ENCODE peak calls at places on chromosome X, in eight cellular contexts. H is activated CD4-positive, alpha-beta memory T cell treated with anti-CD3 and anti-CD28 coated beads, Interleukin-2, amount 10 ng/mL, durations not matched to agents 7 days and 5 days; Z is NCI-H345; I is heart right ventricle; Y is activated CD4-positive, alpha-beta T cell treated with anti-CD3 and anti-CD28 coated beads, Interleukin-2, amount 50 U/mL, for 1 hour; N is activated T-helper 1 cell treated with anti-CD3 and anti-CD28 coated beads, Interleukin-12 subunit alpha, Interleukin-12 subunit beta, Interleukin-2, Interleukin-4 antibody, amounts not matched to agents 30 ng/mL and 10 ng/mL and 1 ng/mL, durations not matched to agents 14 hours and 24 hours and 36 hours; V is iris pigment epithelial cell; R is brain microvascular endothelial cell. P is an unnamed sample.
A peak's percentile ranks its signal among the peaks of the same experiment; 100 is the strongest.

GRCh38 chrX:16586371-16587112 is 63.4 kb upstream of the S100G start:
- DNase-seq in H (no peak), Z (peak; percentile 21), I (no peak), Y (no peak), N (no peak), V (no peak), R (no peak), P (no peak)

GRCh38 chrX:21932277-21932996 is 8.1 kb upstream of the SMS start:
- DNase-seq in H (no peak), Z (no peak), I (no peak), Y (no peak), N (no peak), V (peak; percentile 94), R (peak; percentile 78), P (no peak)

GRCh38 chrX:31546130-31546529 is 474.3 kb upstream of the FTHL17 start:
- DNase-seq in H (no peak), Z (no peak), I (no peak), Y (no peak), N (no peak), V (peak; percentile 88), R (peak; percentile 78), P (no peak)

GRCh38 chrX:147910607-147911006 is 1.1 kb upstream of the FMR1 start:
- DNase-seq in H (no peak), Z (no peak), I (no peak), Y (no peak), N (no peak), V (no peak), R (no peak), P (no peak)

GRCh38 chrX:123361371-123361770 is 177.3 kb downstream of the GRIA3 start:
- DNase-seq in H (no peak), Z (no peak), I (no peak), Y (no peak), N (no peak), V (no peak), R (no peak), P (no peak)

GRCh38 chrX:17285983-17286382 is 89.0 kb upstream of the NHS start:
- DNase-seq in H (no peak), Z (no peak), I (no peak), Y (no peak), N (no peak), V (no peak), R (no peak), P (no peak)

GRCh38 chrX:99413317-99413716 is 996.8 kb downstream of the PCDH19 start:
- DNase-seq in H (no peak), Z (no peak), I (no peak), Y (no peak), N (no peak), V (no peak), R (no peak), P (no peak)

GRCh38 chrX:16033336-16033735 is 90.0 kb upstream of the GRPR start:
- DNase-seq in H (no peak), Z (no peak), I (no peak), Y (no peak), N (no peak), V (peak; percentile 18), R (no peak), P (no peak)

GRCh38 chrX:145464650-145465049 is 217.3 kb downstream of the SPANXN1 start:
- DNase-seq in H (no peak), Z (no peak), I (no peak), Y (no peak), N (no peak), V (no peak), R (no peak), P (no peak)

GRCh38 chrX:122878269-122878668 is 305.8 kb upstream of the GRIA3 start:
- DNase-seq in H (no peak), Z (no peak), I (no peak), Y (no peak), N (no peak), V (no peak), R (no peak), P (no peak)

GRCh38 chrX:13864264-13864663 is 47.4 kb upstream of the GPM6B start:
- DNase-seq in H (no peak), Z (no peak), I (no peak), Y (no peak), N (no peak), V (peak; percentile 8), R (peak; percentile 7), P (no peak)

GRCh38 chrX:154030715-154031305 is 11.1 kb upstream of the IRAK1 start:
- DNase-seq in H (no peak), Z (no peak), I (no peak), Y (no peak), N (no peak), V (no peak), R (no peak), P (no peak)

GRCh38 chrX:79413009-79413408 is 45.9 kb upstream of the ITM2A start:
- DNase-seq in H (no peak), Z (no peak), I (no peak), Y (no peak), N (no peak), V (peak; percentile 18), R (no peak), P (peak; percentile 42)

GRCh38 chrX:41238543-41238942 is 95.4 kb upstream of the DDX3X start:
- DNase-seq in H (no peak), Z (no peak), I (no peak), Y (no peak), N (no peak), V (peak; percentile 77), R (peak; percentile 56), P (no peak)

GRCh38 chrX:72121381-72121780 is 10.3 kb downstream of the RTL5 start:
- DNase-seq in H (peak; percentile 64), Z (no peak), I (peak; percentile 76), Y (peak; percentile 32), N (no peak), V (peak; percentile 80), R (peak; percentile 44), P (peak; percentile 49)

GRCh38 chrX:78619829-78620228 is 39.3 kb downstream of the RTL3 start:
- DNase-seq in H (no peak), Z (no peak), I (peak; percentile 22), Y (no peak), N (no peak), V (peak; percentile 36), R (peak; percentile 32), P (no peak)

GRCh38 chrX:56289449-56289848 is 57.3 kb downstream of the KLF8 start:
- DNase-seq in H (no peak), Z (no peak), I (no peak), Y (no peak), N (no peak), V (no peak), R (no peak), P (no peak)

GRCh38 chrX:8345473-8345872 is 119.2 kb upstream of the VCX3B start:
- DNase-seq in H (no peak), Z (no peak), I (no peak), Y (no peak), N (no peak), V (no peak), R (no peak), P (no peak)

GRCh38 chrX:134990475-134991473 is at the start of gene SMIM10:
- DNase-seq in H (peak; percentile 21), Z (no peak), I (peak; percentile 79), Y (peak; percentile 0), N (peak; percentile 12), V (peak; percentile 82), R (peak; percentile 66), P (no peak)

GRCh38 chrX:97401586-97402101 is 517.9 kb downstream of the RPA4 start:
- DNase-seq in H (no peak), Z (no peak), I (no peak), Y (no peak), N (no peak), V (peak; percentile 44), R (no peak), P (no peak)

GRCh38 chrX:140767646-140768045 is 58.1 kb downstream of the LINC00632 start:
- DNase-seq in H (no peak), Z (no peak), I (no peak), Y (no peak), N (no peak), V (peak; percentile 6), R (no peak), P (no peak)

GRCh38 chrX:39969099-39969825 is 128.5 kb downstream of the BCOR start:
- DNase-seq in H (peak; percentile 45), Z (peak; percentile 93), I (peak; percentile 10), Y (peak; percentile 3), N (peak; percentile 2), V (peak; percentile 6), R (no peak), P (no peak)

GRCh38 chrX:103918584-103919335 is 43.7 kb upstream of the TMSB15B start:
- DNase-seq in H (peak; percentile 63), Z (peak; percentile 74), I (peak; percentile 48), Y (peak; percentile 40), N (peak; percentile 57), V (peak; percentile 68), R (peak; percentile 39), P (peak; percentile 58)

GRCh38 chrX:70134116-70134477 is 850 bp downstream of the IGBP1 start:
- DNase-seq in H (no peak), Z (no peak), I (no peak), Y (no peak), N (no peak), V (peak; percentile 41), R (no peak), P (no peak)

GRCh38 chrX:15512401-15512965 is 11.9 kb downstream of the BMX start:
- DNase-seq in H (no peak), Z (no peak), I (no peak), Y (no peak), N (no peak), V (peak; percentile 39), R (peak; percentile 2), P (no peak)

GRCh38 chrX:77003956-77004355 is 443.2 kb upstream of the FGF16 start:
- DNase-seq in H (peak; percentile 26), Z (no peak), I (no peak), Y (no peak), N (peak; percentile 22), V (no peak), R (no peak), P (no peak)

GRCh38 chrX:118495061-118495921 is at the start of gene DOCK11:
- DNase-seq in H (peak; percentile 86), Z (peak; percentile 72), I (peak; percentile 73), Y (peak; percentile 78), N (peak; percentile 75), V (peak; percentile 86), R (peak; percentile 50), P (peak; percentile 82)

GRCh38 chrX:38574858-38575257 is 13.5 kb downstream of the TSPAN7 start:
- DNase-seq in H (no peak), Z (no peak), I (no peak), Y (no peak), N (no peak), V (no peak), R (no peak), P (no peak)

GRCh38 chrX:9693307-9694001 is 72.2 kb downstream of the GPR143 start:
- DNase-seq in H (no peak), Z (no peak), I (no peak), Y (no peak), N (no peak), V (no peak), R (no peak), P (no peak)

GRCh38 chrX:13598877-13599276 is 29.5 kb downstream of the EGFL6 start:
- DNase-seq in H (no peak), Z (no peak), I (no peak), Y (no peak), N (no peak), V (peak; percentile 18), R (no peak), P (no peak)

GRCh38 chrX:148380107-148380506 is 120.3 kb upstream of the AFF2 start:
- DNase-seq in H (no peak), Z (no peak), I (no peak), Y (no peak), N (no peak), V (no peak), R (no peak), P (no peak)

GRCh38 chrX:120380699-120381098 is 18.8 kb downstream of the ATP1B4 start:
- DNase-seq in H (peak; percentile 20), Z (no peak), I (no peak), Y (peak; percentile 4), N (no peak), V (peak; percentile 3), R (no peak), P (peak; percentile 41)

GRCh38 chrX:7077910-7078245 is 69.6 kb upstream of the STS start:
- DNase-seq in H (no peak), Z (no peak), I (no peak), Y (no peak), N (no peak), V (no peak), R (no peak), P (no peak)